ENCODE peak calls at places on chromosomes 4 and X, in six cellular contexts. F is K562, M is GM23338, O is HCT116, Y is OCI-LY7, C is mammary epithelial cell. Z is an unnamed sample. For H3K79me2, the result is how much of the 10 kb centered on the place peaks cover.

GRCh38 chr4:182354867-182355266 is 111.7 kb downstream of the TENM3 start:
- DNase-seq in F (no peak), M (no peak), O (no peak), Y (no peak), C (peak), Z (no peak)

GRCh38 chr4:39841894-39842293 is 135.8 kb downstream of the PDS5A start:
- DNase-seq in F (no peak), M (no peak), O (no peak), Y (no peak), C (no peak), Z (peak)

GRCh38 chrX:118730500-118731247 is 3.3 kb downstream of the IL13RA1 start:
- DNase-seq in F (no peak), M (no peak), O (no peak), Y (no peak), C (peak), Z (no peak)

GRCh38 chr4:10664408-10664807 is 20.2 kb downstream of the CLNK start:
- DNase-seq in F (no peak), M (no peak), O (no peak), Y (no peak), C (peak), Z (no peak)

GRCh38 chr4:154014401-154015105 is 225.7 kb upstream of the SFRP2 start:
- DNase-seq in F (no peak), M (no peak), O (no peak), Y (no peak), C (no peak), Z (no peak)

GRCh38 chr4:42515156-42515884 is 118.0 kb downstream of the SHISA3 start:
- DNase-seq in F (no peak), M (peak), O (no peak), Y (no peak), C (no peak), Z (no peak)

GRCh38 chr4:1195109-1195671 is 22.8 kb upstream of the SPON2 start:
- DNase-seq in F (no peak), M (no peak), O (no peak), Y (no peak), C (no peak), Z (no peak)

GRCh38 chr4:28490669-28491068 is 1630.0 kb downstream of the STIM2 start:
- DNase-seq in F (no peak), M (peak), O (no peak), Y (no peak), C (peak), Z (no peak)

GRCh38 chr4:41432889-41433288 is 105.1 kb upstream of the LIMCH1 start:
- DNase-seq in F (no peak), M (peak), O (no peak), Y (no peak), C (peak), Z (no peak)

GRCh38 chr4:150224896-150225591 is 146.8 kb downstream of the DCLK2 start:
- DNase-seq in F (no peak), M (peak), O (no peak), Y (no peak), C (peak), Z (no peak)

GRCh38 chr4:151489462-151490203 is 80.7 kb downstream of the FHIP1A start:
- DNase-seq in F (no peak), M (peak), O (no peak), Y (no peak), C (no peak), Z (peak)

GRCh38 chr4:151228196-151229119 is 48.5 kb upstream of the PRSS48 start:
- DNase-seq in F (no peak), M (no peak), O (no peak), Y (no peak), C (no peak), Z (no peak)

GRCh38 chr4:121484633-121485032 is 103.8 kb upstream of the QRFPR start:
- DNase-seq in F (peak), M (peak), O (peak), Y (peak), C (peak), Z (peak)

GRCh38 chr4:126144838-126145237 is 830.1 kb downstream of the FAT4 start:
- DNase-seq in F (no peak), M (no peak), O (no peak), Y (no peak), C (no peak), Z (no peak)

GRCh38 chr4:92304073-92304472 is 307 bp downstream of the GRID2 start:
- DNase-seq in F (no peak), M (peak), O (no peak), Y (no peak), C (no peak), Z (no peak)

GRCh38 chr4:25180524-25181131 is 20.4 kb upstream of the SEPSECS start:
- DNase-seq in F (peak), M (peak), O (peak), Y (peak), C (peak), Z (peak)

GRCh38 chr4:5198586-5198985 is 147.3 kb downstream of the STK32B start:
- DNase-seq in F (no peak), M (no peak), O (no peak), Y (no peak), C (no peak), Z (no peak)

GRCh38 chr4:112550728-112551127 is 34.7 kb upstream of the NEUROG2 start:
- DNase-seq in F (no peak), M (no peak), O (no peak), Y (no peak), C (peak), Z (no peak)

GRCh38 chrX:51568586-51568985 is 50.1 kb downstream of the CENPVL3 start:
- DNase-seq in F (no peak), M (no peak), O (no peak), Y (no peak), C (peak), Z (no peak)

GRCh38 chr4:162506253-162506652 is 342.5 kb upstream of the FSTL5 start:
- DNase-seq in F (no peak), M (no peak), O (no peak), Y (no peak), C (no peak), Z (no peak)

GRCh38 chrX:103613362-103613761 is 5.6 kb downstream of the TCEAL3 start:
- DNase-seq in F (no peak), M (no peak), O (no peak), Y (no peak), C (no peak), Z (no peak)

GRCh38 chr4:133188433-133189175 is 39.5 kb downstream of the PCDH10 start:
- DNase-seq in F (no peak), M (no peak), O (no peak), Y (no peak), C (no peak), Z (no peak)

GRCh38 chrX:20545538-20545937 is 278.8 kb upstream of the RPS6KA3 start:
- DNase-seq in F (no peak), M (no peak), O (no peak), Y (no peak), C (no peak), Z (no peak)

GRCh38 chr4:151175204-151175603 is 75.8 kb downstream of the RPS3A start:
- DNase-seq in F (no peak), M (no peak), O (no peak), Y (no peak), C (no peak), Z (no peak)

GRCh38 chr4:65799513-65799912 is 129.2 kb upstream of the EPHA5 start:
- DNase-seq in F (no peak), M (no peak), O (no peak), Y (no peak), C (no peak), Z (no peak)

GRCh38 chr4:28229092-28229491 is 1368.5 kb downstream of the STIM2 start:
- DNase-seq in F (no peak), M (peak), O (no peak), Y (no peak), C (peak), Z (no peak)

GRCh38 chrX:13647709-13648212 is 5.2 kb upstream of the TCEANC start:
- DNase-seq in F (peak), M (no peak), O (peak), Y (no peak), C (no peak), Z (peak)

GRCh38 chrX:68599256-68600152 is 48.0 kb upstream of the STARD8 start:
- DNase-seq in F (peak), M (peak), O (no peak), Y (peak), C (no peak), Z (no peak)

GRCh38 chr4:80446248-80446647 is 110.7 kb downstream of the CFAP299 start:
- DNase-seq in F (no peak), M (no peak), O (no peak), Y (no peak), C (no peak), Z (no peak)

GRCh38 chr4:30614771-30615170 is 105.4 kb upstream of the PCDH7 start:
- DNase-seq in F (no peak), M (no peak), O (no peak), Y (no peak), C (no peak), Z (no peak)

GRCh38 chr4:6272863-6273660 is 3.4 kb downstream of the WFS1 start:
- DNase-seq in F (no peak), M (no peak), O (no peak), Y (no peak), C (peak), Z (peak)

GRCh38 chr4:140152015-140152703 is 1.8 kb downstream of the MAML3 start:
- DNase-seq in F (peak), M (peak), O (peak), Y (peak), C (no peak), Z (no peak)

GRCh38 chr4:148444296-148445070 is 2.3 kb upstream of the NR3C2 start:
- DNase-seq in F (no peak), M (peak), O (no peak), Y (peak), C (peak), Z (no peak)

GRCh38 chr4:158817562-158818370 is 48.9 kb downstream of the FNIP2 start:
- DNase-seq in F (no peak), M (no peak), O (no peak), Y (no peak), C (no peak), Z (no peak)

GRCh38 chr4:15434086-15434485 is 6.3 kb downstream of the C1QTNF7 start:
- DNase-seq in F (no peak), M (no peak), O (no peak), Y (no peak), C (no peak), Z (no peak)

GRCh38 chr4:1759818-1760223 is 33.3 kb upstream of the FGFR3 start:
- DNase-seq in F (no peak), M (no peak), O (no peak), Y (no peak), C (no peak), Z (no peak)

GRCh38 chrX:17769701-17770269 is 32.5 kb downstream of the SCML1 start:
- DNase-seq in F (no peak), M (no peak), O (no peak), Y (no peak), C (no peak), Z (no peak)

GRCh38 chr4:47662975-47663374 is 174.9 kb downstream of the CORIN start:
- DNase-seq in F (peak), M (peak), O (peak), Y (peak), C (no peak), Z (peak)

GRCh38 chr4:96355414-96355813 is 515.5 kb downstream of the PDHA2 start:
- DNase-seq in F (no peak), M (no peak), O (no peak), Y (no peak), C (no peak), Z (no peak)

GRCh38 chr4:165133150-165133549 is 20.5 kb upstream of the TMEM192 start:
- DNase-seq in F (no peak), M (no peak), O (no peak), Y (peak), C (no peak), Z (no peak)

GRCh38 chrX:57647020-57647419 is 33.0 kb downstream of the NLRP2B start:
- DNase-seq in F (no peak), M (peak), O (no peak), Y (no peak), C (no peak), Z (no peak)
- H3K79me2 ChIP-seq in F (under half), M (under half), O (under half), Y (under half), C (under half), Z (under half)

GRCh38 chr4:71604785-71605184 is 179.1 kb downstream of the GC start:
- DNase-seq in F (no peak), M (no peak), O (no peak), Y (no peak), C (no peak), Z (no peak)
- H3K79me2 ChIP-seq in F (under half), M (under half), O (under half), Y (under half), C (under half), Z (under half)

GRCh38 chr4:152500308-152500707 is 35.6 kb downstream of the FBXW7 start:
- DNase-seq in F (no peak), M (no peak), O (no peak), Y (no peak), C (no peak), Z (no peak)
- H3K79me2 ChIP-seq in F (under half), M (half or more), O (half or more), Y (half or more), C (half or more), Z (under half)

GRCh38 chr4:123403205-123403604 is 6.6 kb downstream of the SPRY1 start:
- DNase-seq in F (no peak), M (no peak), O (no peak), Y (no peak), C (no peak), Z (no peak)
- H3K79me2 ChIP-seq in F (under half), M (half or more), O (under half), Y (under half), C (under half), Z (half or more)

DNA sequence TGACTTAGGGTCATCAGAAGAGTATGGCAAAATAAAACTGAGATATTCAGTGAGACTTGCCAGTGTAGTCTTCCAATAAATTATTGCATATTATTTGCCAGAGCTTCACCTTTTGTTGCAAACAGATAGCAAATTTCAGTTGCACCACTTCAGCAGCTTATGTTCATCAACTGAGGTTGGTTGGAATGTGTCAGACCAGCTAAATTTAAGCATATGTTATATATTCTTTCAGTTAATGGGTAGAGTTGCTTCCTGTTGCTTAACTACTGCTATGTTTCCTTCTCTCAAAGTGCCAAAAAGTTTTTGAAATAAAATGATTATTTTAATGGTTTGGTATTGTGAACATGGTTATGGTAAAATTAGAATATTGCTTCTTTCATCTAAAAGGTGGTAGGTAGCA is 61.5 kb downstream of the GALNT7 start:
- DNase-seq in F (no peak), M (no peak), O (no peak), Y (no peak), C (no peak), Z (no peak)
- H3K79me2 ChIP-seq in F (half or more), M (half or more), O (under half), Y (under half), C (under half), Z (under half)

DNA sequence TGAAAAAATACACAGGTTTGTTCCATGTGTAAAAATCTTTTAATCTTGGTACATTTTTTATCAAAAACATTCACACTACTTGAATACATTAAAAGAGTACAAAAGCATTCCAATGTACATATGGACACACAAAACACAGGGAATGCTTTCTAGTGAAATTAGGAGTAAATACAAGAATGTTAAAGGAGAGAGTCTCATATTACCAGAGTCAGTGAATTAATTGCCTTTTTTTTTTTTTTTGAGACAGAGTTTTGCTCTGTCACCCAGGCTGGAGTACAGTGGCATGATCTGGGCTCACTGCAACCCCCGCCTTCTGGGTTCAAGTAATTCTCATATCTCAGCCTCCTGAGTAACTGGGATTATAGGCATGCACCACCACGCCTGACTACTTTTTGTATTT is 17.0 kb downstream of the XIAP start:
- DNase-seq in F (no peak), M (no peak), O (no peak), Y (no peak), C (no peak), Z (no peak)
- H3K79me2 ChIP-seq in F (under half), M (under half), O (under half), Y (half or more), C (half or more), Z (under half)

GRCh38 chr4:18007625-18008024 is 13.9 kb downstream of the LCORL start:
- DNase-seq in F (no peak), M (no peak), O (no peak), Y (no peak), C (no peak), Z (no peak)
- H3K79me2 ChIP-seq in F (half or more), M (half or more), O (half or more), Y (half or more), C (half or more), Z (half or more)

DNA sequence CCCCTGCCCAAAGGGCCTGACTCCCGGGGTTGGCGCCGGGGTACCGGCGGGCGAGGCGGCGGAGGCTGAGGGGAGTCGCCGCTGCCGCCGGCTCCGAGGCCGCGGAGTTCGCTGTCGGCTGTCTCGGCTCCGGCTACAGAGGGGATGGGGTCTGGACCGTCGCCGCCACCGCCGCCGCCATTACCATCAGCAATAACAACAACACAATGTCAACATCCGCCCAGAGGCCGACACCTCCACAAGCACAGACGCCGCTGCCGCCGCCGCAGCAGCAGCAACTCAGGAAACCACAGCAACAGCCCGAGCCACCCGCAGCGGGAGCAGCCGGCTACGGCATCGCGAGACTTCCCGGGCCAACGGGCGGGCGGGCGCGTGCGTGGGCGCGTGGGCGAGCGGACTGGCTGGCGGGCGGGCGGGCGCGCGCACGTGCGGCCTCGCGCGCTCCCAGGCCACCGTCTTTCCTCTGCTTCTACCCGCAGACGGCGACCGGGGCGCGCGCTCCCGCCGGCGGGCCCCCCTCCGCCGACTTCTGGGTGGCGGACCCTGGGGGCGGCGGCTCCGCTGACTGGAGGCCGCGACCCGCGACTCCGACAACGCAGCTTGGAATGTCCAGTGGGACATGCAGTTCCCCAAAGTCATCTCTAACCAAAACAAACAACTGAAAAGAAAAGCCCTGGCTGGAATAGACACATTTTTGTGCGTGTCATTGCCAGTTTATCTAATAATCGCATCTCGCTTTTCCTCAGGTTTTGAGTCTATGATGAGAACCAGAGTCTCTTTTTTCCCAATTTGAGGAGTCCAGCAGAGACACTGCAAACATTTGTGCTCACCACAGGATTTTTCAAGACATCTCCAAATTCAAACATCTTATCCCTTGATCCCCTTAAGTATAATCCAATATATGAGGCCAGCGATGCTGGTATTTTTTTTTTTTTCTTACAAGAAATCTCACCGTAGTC is at the start of gene CHIC2:
- DNase-seq in F (peak), M (peak), O (peak), Y (peak), C (peak), Z (peak)
- H3K79me2 ChIP-seq in F (under half), M (under half), O (under half), Y (under half), C (under half), Z (under half)